ENCODE peak calls at places on chromosomes 7 and 10, in nine cellular contexts. One of them, this sample, is unnamed.
A peak's percentile ranks its signal among the peaks of the same experiment; 100 is the strongest.

GRCh38 chr7:12674861-12675260 is 12.6 kb upstream of the ARL4A start:
- DNase-seq in A549: peak; percentile 51
- DNase-seq in spleen: no peak
- DNase-seq in ovary: no peak
- DNase-seq in fibroblast of lung: peak; percentile 66
- DNase-seq in adipocyte: peak; percentile 60
- DNase-seq in sigmoid colon: no peak
- DNase-seq in left ventricle myocardium inferior: no peak
- DNase-seq in heart right ventricle: peak; percentile 16
- DNase-seq in this sample: no peak

GRCh38 chr10:125021686-125022374 is 79.9 kb downstream of the ZRANB1 start:
- DNase-seq in A549: no peak
- DNase-seq in spleen: peak; percentile 69
- DNase-seq in ovary: no peak
- DNase-seq in fibroblast of lung: no peak
- DNase-seq in adipocyte: no peak
- DNase-seq in sigmoid colon: no peak
- DNase-seq in left ventricle myocardium inferior: no peak
- DNase-seq in heart right ventricle: no peak
- DNase-seq in this sample: peak; percentile 39

GRCh38 chr10:484441-484924 is 205.0 kb downstream of the DIP2C start:
- DNase-seq in A549: no peak
- DNase-seq in spleen: peak; percentile 79
- DNase-seq in ovary: no peak
- DNase-seq in fibroblast of lung: peak; percentile 40
- DNase-seq in adipocyte: peak; percentile 88
- DNase-seq in sigmoid colon: no peak
- DNase-seq in left ventricle myocardium inferior: no peak
- DNase-seq in heart right ventricle: no peak
- DNase-seq in this sample: peak; percentile 81

GRCh38 chr10:97464226-97464625 is 18.3 kb downstream of the ZDHHC16 start:
- DNase-seq in A549: no peak
- DNase-seq in spleen: no peak
- DNase-seq in ovary: peak; percentile 0
- DNase-seq in fibroblast of lung: no peak
- DNase-seq in adipocyte: no peak
- DNase-seq in sigmoid colon: no peak
- DNase-seq in left ventricle myocardium inferior: no peak
- DNase-seq in heart right ventricle: no peak
- DNase-seq in this sample: no peak

GRCh38 chr10:125768217-125768616 is 7.4 kb downstream of the MMP21 start:
- DNase-seq in A549: no peak
- DNase-seq in spleen: no peak
- DNase-seq in ovary: no peak
- DNase-seq in fibroblast of lung: peak; percentile 49
- DNase-seq in adipocyte: peak; percentile 72
- DNase-seq in sigmoid colon: no peak
- DNase-seq in left ventricle myocardium inferior: no peak
- DNase-seq in heart right ventricle: no peak
- DNase-seq in this sample: no peak

GRCh38 chr7:157458254-157458633 is 121.4 kb downstream of the DNAJB6 start:
- DNase-seq in A549: no peak
- DNase-seq in spleen: peak; percentile 25
- DNase-seq in ovary: no peak
- DNase-seq in fibroblast of lung: no peak
- DNase-seq in adipocyte: no peak
- DNase-seq in sigmoid colon: no peak
- DNase-seq in left ventricle myocardium inferior: no peak
- DNase-seq in heart right ventricle: no peak
- DNase-seq in this sample: no peak

GRCh38 chr10:77636967-77637473 is 588 bp downstream of the KCNMA1 start:
- DNase-seq in A549: no peak
- DNase-seq in spleen: peak; percentile 80
- DNase-seq in ovary: no peak
- DNase-seq in fibroblast of lung: no peak
- DNase-seq in adipocyte: peak; percentile 61
- DNase-seq in sigmoid colon: peak; percentile 68
- DNase-seq in left ventricle myocardium inferior: no peak
- DNase-seq in heart right ventricle: no peak
- DNase-seq in this sample: peak; percentile 56

GRCh38 chr7:75968561-75969001 is 25.8 kb downstream of the TMEM120A start:
- DNase-seq in A549: no peak
- DNase-seq in spleen: peak; percentile 58
- DNase-seq in ovary: peak; percentile 46
- DNase-seq in fibroblast of lung: no peak
- DNase-seq in adipocyte: no peak
- DNase-seq in sigmoid colon: peak; percentile 88
- DNase-seq in left ventricle myocardium inferior: no peak
- DNase-seq in heart right ventricle: no peak
- DNase-seq in this sample: no peak

GRCh38 chr7:114970308-114970707 is 48.4 kb downstream of the MDFIC start:
- DNase-seq in A549: no peak
- DNase-seq in spleen: no peak
- DNase-seq in ovary: no peak
- DNase-seq in fibroblast of lung: no peak
- DNase-seq in adipocyte: no peak
- DNase-seq in sigmoid colon: no peak
- DNase-seq in left ventricle myocardium inferior: no peak
- DNase-seq in heart right ventricle: no peak
- DNase-seq in this sample: no peak

GRCh38 chr7:109377076-109377884 is 807.6 kb downstream of the DNAJB9 start:
- DNase-seq in A549: no peak
- DNase-seq in spleen: no peak
- DNase-seq in ovary: no peak
- DNase-seq in fibroblast of lung: no peak
- DNase-seq in adipocyte: no peak
- DNase-seq in sigmoid colon: no peak
- DNase-seq in left ventricle myocardium inferior: no peak
- DNase-seq in heart right ventricle: no peak
- DNase-seq in this sample: no peak

GRCh38 chr10:124470544-124471449 is 9.2 kb downstream of the LHPP start:
- DNase-seq in A549: peak; percentile 67
- DNase-seq in spleen: no peak
- DNase-seq in ovary: no peak
- DNase-seq in fibroblast of lung: no peak
- DNase-seq in adipocyte: no peak
- DNase-seq in sigmoid colon: no peak
- DNase-seq in left ventricle myocardium inferior: no peak
- DNase-seq in heart right ventricle: no peak
- DNase-seq in this sample: no peak

GRCh38 chr10:112811741-112812551 is 138.1 kb upstream of the TCF7L2 start:
- DNase-seq in A549: peak; percentile 96
- DNase-seq in spleen: no peak
- DNase-seq in ovary: no peak
- DNase-seq in fibroblast of lung: peak; percentile 93
- DNase-seq in adipocyte: peak; percentile 97
- DNase-seq in sigmoid colon: no peak
- DNase-seq in left ventricle myocardium inferior: no peak
- DNase-seq in heart right ventricle: no peak
- DNase-seq in this sample: peak; percentile 87

GRCh38 chr7:44378744-44379143 is 53.4 kb upstream of the CAMK2B start:
- DNase-seq in A549: peak; percentile 24
- DNase-seq in spleen: no peak
- DNase-seq in ovary: no peak
- DNase-seq in fibroblast of lung: peak; percentile 64
- DNase-seq in adipocyte: peak; percentile 57
- DNase-seq in sigmoid colon: no peak
- DNase-seq in left ventricle myocardium inferior: no peak
- DNase-seq in heart right ventricle: no peak
- DNase-seq in this sample: no peak

DNA sequence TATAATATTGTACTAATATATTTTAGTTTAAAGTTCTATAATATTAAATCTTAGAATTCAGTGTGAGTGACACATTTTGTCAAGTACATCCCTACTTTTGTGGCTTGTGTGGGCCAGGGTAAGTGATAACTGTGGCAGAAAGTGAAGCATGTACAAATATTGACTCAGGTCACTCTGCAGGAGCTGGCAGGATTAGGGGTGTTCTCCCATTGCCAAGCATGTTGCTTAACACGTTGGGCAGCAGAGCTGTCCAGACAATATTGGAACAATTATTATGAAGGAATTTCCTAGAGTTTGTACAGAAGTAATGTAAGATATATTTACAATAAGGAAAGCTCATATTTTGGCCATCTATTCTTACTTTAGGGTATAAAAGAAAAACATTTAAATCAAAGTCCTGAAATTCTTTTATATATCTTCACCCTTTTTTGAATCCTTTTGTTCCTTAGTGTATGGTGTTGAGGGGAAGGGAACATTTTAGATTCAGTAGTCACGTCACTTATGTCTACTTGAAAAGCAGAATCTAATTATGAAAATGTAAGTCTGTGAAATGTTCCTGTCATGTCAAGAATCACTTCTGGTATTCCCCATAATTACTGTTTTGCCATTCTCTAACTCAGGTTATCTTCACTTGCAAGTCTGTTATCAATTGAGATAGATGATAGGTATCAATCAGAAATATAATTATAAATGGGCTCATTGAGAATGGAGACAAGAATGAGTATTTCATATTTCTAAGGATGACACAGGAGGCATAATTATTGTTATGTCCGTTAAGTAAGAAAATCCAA is 4.1 kb downstream of the HDAC9 start:
- DNase-seq in A549: no peak
- DNase-seq in spleen: no peak
- DNase-seq in ovary: no peak
- DNase-seq in fibroblast of lung: no peak
- DNase-seq in adipocyte: peak; percentile 69
- DNase-seq in sigmoid colon: no peak
- DNase-seq in left ventricle myocardium inferior: no peak
- DNase-seq in heart right ventricle: peak; percentile 9
- DNase-seq in this sample: no peak
- H3K4me1 ChIP-seq in A549: no peaks in the 10 kb centered on the region
- H3K4me1 ChIP-seq in spleen: peaks cover 42% of the 10 kb centered on the region
- H3K4me1 ChIP-seq in ovary: no peaks in the 10 kb centered on the region
- H3K4me1 ChIP-seq in fibroblast of lung: peaks cover 6% of the 10 kb centered on the region
- H3K4me1 ChIP-seq in adipocyte: peaks cover 27% of the 10 kb centered on the region
- H3K4me1 ChIP-seq in sigmoid colon: peaks cover 20% of the 10 kb centered on the region
- H3K4me1 ChIP-seq in left ventricle myocardium inferior: peaks cover 73% of the 10 kb centered on the region
- H3K4me1 ChIP-seq in heart right ventricle: peaks cover 6% of the 10 kb centered on the region
- H3K4me1 ChIP-seq in this sample: no peaks in the 10 kb centered on the region

GRCh38 chr7:1024331-1024761 is 20.0 kb upstream of the GPR146 start:
- DNase-seq in A549: no peak
- DNase-seq in spleen: peak; percentile 85
- DNase-seq in ovary: no peak
- DNase-seq in fibroblast of lung: no peak
- DNase-seq in adipocyte: no peak
- DNase-seq in sigmoid colon: no peak
- DNase-seq in left ventricle myocardium inferior: no peak
- DNase-seq in heart right ventricle: no peak
- DNase-seq in this sample: no peak

GRCh38 chr7:1022801-1023465 is 21.4 kb upstream of the GPR146 start:
- DNase-seq in A549: no peak
- DNase-seq in spleen: peak; percentile 89
- DNase-seq in ovary: no peak
- DNase-seq in fibroblast of lung: no peak
- DNase-seq in adipocyte: no peak
- DNase-seq in sigmoid colon: no peak
- DNase-seq in left ventricle myocardium inferior: no peak
- DNase-seq in heart right ventricle: no peak
- DNase-seq in this sample: no peak

GRCh38 chr7:1025747-1026581 is 18.4 kb upstream of the GPR146 start:
- DNase-seq in A549: no peak
- DNase-seq in spleen: peak; percentile 73
- DNase-seq in ovary: no peak
- DNase-seq in fibroblast of lung: no peak
- DNase-seq in adipocyte: no peak
- DNase-seq in sigmoid colon: no peak
- DNase-seq in left ventricle myocardium inferior: no peak
- DNase-seq in heart right ventricle: no peak
- DNase-seq in this sample: no peak

GRCh38 chr7:1026721-1027151 is 17.6 kb upstream of the GPR146 start:
- DNase-seq in A549: no peak
- DNase-seq in spleen: peak; percentile 72
- DNase-seq in ovary: no peak
- DNase-seq in fibroblast of lung: no peak
- DNase-seq in adipocyte: no peak
- DNase-seq in sigmoid colon: no peak
- DNase-seq in left ventricle myocardium inferior: no peak
- DNase-seq in heart right ventricle: no peak
- DNase-seq in this sample: peak; percentile 44

DNA sequence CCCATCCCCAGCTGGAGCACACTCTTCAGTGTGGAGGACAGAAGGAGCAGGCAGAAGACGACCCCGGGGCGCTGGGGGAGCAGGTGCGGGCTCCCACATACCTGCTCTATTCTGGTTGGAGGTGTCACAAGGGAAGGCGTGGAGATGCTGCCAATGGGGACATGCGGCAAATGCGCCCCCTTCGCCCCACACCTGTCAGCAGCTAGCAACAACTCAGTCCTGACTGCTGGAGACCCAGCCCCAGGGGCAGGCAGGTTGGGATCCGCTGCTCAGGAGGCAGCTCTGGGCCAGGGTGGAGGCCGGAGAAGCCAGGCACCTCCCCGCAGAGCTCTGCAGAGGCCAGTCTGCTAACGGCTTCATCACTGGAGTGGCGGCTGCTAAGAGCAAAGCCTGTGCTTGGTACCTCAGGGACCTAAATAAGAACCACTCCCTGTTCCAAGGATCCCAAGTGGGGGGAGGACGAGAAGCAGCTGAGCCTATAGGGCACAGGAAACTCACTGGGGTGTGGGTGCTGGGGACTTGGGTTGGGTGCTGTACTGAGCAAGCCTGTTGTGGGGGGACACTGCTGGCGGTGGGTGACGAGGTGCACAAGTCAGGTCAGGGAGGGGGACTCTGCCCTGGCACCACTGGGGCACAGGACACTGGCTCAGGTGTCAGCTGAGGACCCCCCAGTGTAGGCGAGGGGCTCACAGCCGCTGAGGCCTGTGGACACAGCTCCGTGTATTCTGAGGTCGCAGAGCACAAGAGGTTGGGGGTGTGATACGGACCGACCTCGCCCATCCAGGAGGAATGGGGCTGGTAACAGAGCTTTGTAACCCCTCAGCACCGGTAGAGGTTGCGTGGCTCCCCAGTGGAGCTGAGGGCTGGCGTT is 19.2 kb upstream of the GPR146 start:
- DNase-seq in A549: no peak
- DNase-seq in spleen: peak; percentile 80
- DNase-seq in ovary: no peak
- DNase-seq in fibroblast of lung: no peak
- DNase-seq in adipocyte: no peak
- DNase-seq in sigmoid colon: no peak
- DNase-seq in left ventricle myocardium inferior: no peak
- DNase-seq in heart right ventricle: no peak
- DNase-seq in this sample: no peak
- H3K4me3 ChIP-seq in A549: no peak overlapping the region
- H3K4me3 ChIP-seq in spleen: no peak overlapping the region
- H3K4me3 ChIP-seq in ovary: no peak overlapping the region
- H3K4me3 ChIP-seq in fibroblast of lung: no peak overlapping the region
- H3K4me3 ChIP-seq in adipocyte: no peak overlapping the region
- H3K4me3 ChIP-seq in sigmoid colon: no peak overlapping the region
- H3K4me3 ChIP-seq in left ventricle myocardium inferior: no peak overlapping the region
- H3K4me3 ChIP-seq in heart right ventricle: no peak overlapping the region
- H3K4me3 ChIP-seq in this sample: no peak overlapping the region

GRCh38 chr7:149873968-149874643 is at the start of gene ATP6V0E2:
- DNase-seq in A549: no peak
- DNase-seq in spleen: no peak
- DNase-seq in ovary: no peak
- DNase-seq in fibroblast of lung: no peak
- DNase-seq in adipocyte: no peak
- DNase-seq in sigmoid colon: no peak
- DNase-seq in left ventricle myocardium inferior: no peak
- DNase-seq in heart right ventricle: no peak
- DNase-seq in this sample: no peak
- H3K4me1 ChIP-seq in A549: peaks cover 10% of the 10 kb centered on the region
- H3K4me1 ChIP-seq in spleen: peaks cover 59% of the 10 kb centered on the region
- H3K4me1 ChIP-seq in ovary: peaks cover 3% of the 10 kb centered on the region
- H3K4me1 ChIP-seq in fibroblast of lung: peaks cover 2% of the 10 kb centered on the region
- H3K4me1 ChIP-seq in adipocyte: peaks cover 9% of the 10 kb centered on the region
- H3K4me1 ChIP-seq in sigmoid colon: peaks cover 24% of the 10 kb centered on the region
- H3K4me1 ChIP-seq in left ventricle myocardium inferior: peaks cover 63% of the 10 kb centered on the region
- H3K4me1 ChIP-seq in heart right ventricle: peaks cover 22% of the 10 kb centered on the region
- H3K4me1 ChIP-seq in this sample: no peaks in the 10 kb centered on the region

GRCh38 chr10:23173549-23174074 is 18.5 kb upstream of the PTF1A start:
- DNase-seq in A549: no peak
- DNase-seq in spleen: no peak
- DNase-seq in ovary: no peak
- DNase-seq in fibroblast of lung: no peak
- DNase-seq in adipocyte: no peak
- DNase-seq in sigmoid colon: no peak
- DNase-seq in left ventricle myocardium inferior: no peak
- DNase-seq in heart right ventricle: no peak
- DNase-seq in this sample: no peak
- H3K4me3 ChIP-seq in A549: no peak overlapping the region
- H3K4me3 ChIP-seq in spleen: no peak overlapping the region
- H3K4me3 ChIP-seq in ovary: no peak overlapping the region
- H3K4me3 ChIP-seq in fibroblast of lung: no peak overlapping the region
- H3K4me3 ChIP-seq in adipocyte: no peak overlapping the region
- H3K4me3 ChIP-seq in sigmoid colon: no peak overlapping the region
- H3K4me3 ChIP-seq in left ventricle myocardium inferior: peak overlapping the region; percentile 56
- H3K4me3 ChIP-seq in heart right ventricle: peak overlapping the region; percentile 29
- H3K4me3 ChIP-seq in this sample: no peak overlapping the region